ENCODE peak calls at places on chromosomes 1 and 21, in seven cellular contexts. A is A549, W is NCI-H1092 treated with DMSO at 0.1 percent for 48 hours, S is AG20443, I is GM23248, V is NCI-H526 treated with DMSO at 0.1 percent for 48 hours, R is adipocyte. H is an unnamed sample.

GRCh38 chr1:241507189-241507820 is 12.2 kb downstream of the FH start:
- DNase-seq in R (peak; percentile 70), I (peak; percentile 49), V (no peak), S (peak; percentile 8), W (no peak), A (no peak), H (no peak)

GRCh38 chr1:9400425-9401079 is 107.9 kb downstream of the SPSB1 start:
- DNase-seq in V (no peak), W (no peak), I (no peak), A (peak; percentile 24), S (no peak), R (no peak), H (peak; percentile 19)

GRCh38 chr1:90707363-90707710 is 9.8 kb downstream of the BARHL2 start:
- DNase-seq in A (peak; percentile 27), I (peak; percentile 66), V (no peak), R (peak; percentile 51), S (peak; percentile 76), W (no peak), H (peak; percentile 75)

GRCh38 chr1:19665456-19666138 is 922 bp downstream of the HTR6 start:
- DNase-seq in A (no peak), S (no peak), W (no peak), V (no peak), I (peak; percentile 45), R (no peak), H (no peak)

GRCh38 chr1:24890861-24891260 is 39.2 kb downstream of the RUNX3 start:
- DNase-seq in I (no peak), S (no peak), W (no peak), R (no peak), A (no peak), V (no peak), H (no peak)

GRCh38 chr1:109566982-109567381 is 18.6 kb downstream of the GNAI3 start:
- DNase-seq in S (no peak), I (no peak), W (no peak), A (no peak), V (no peak), R (no peak), H (no peak)

GRCh38 chr1:185581961-185582725 is 152.0 kb upstream of the HMCN1 start:
- DNase-seq in A (no peak), R (no peak), V (no peak), I (peak; percentile 85), W (no peak), S (peak; percentile 13), H (no peak)

GRCh38 chr1:68600049-68600661 is 103.3 kb upstream of the DEPDC1 start:
- DNase-seq in W (no peak), R (peak; percentile 4), S (peak; percentile 20), A (peak; percentile 0), V (peak; percentile 22), I (peak; percentile 40), H (peak; percentile 40)

GRCh38 chr1:89810880-89811279 is 10.0 kb upstream of the LRRC8D start:
- DNase-seq in V (no peak), R (peak; percentile 19), S (no peak), A (no peak), W (no peak), I (peak; percentile 7), H (no peak)

GRCh38 chr1:79497193-79497773 is 490.8 kb upstream of the ADGRL4 start:
- DNase-seq in I (peak; percentile 59), V (peak; percentile 52), A (peak; percentile 20), W (no peak), S (peak; percentile 48), R (peak; percentile 79), H (peak; percentile 65)

GRCh38 chr1:93079685-93080141 is 630 bp downstream of the MTF2 start:
- DNase-seq in W (peak; percentile 39), V (no peak), S (peak; percentile 18), R (peak; percentile 40), A (no peak), I (peak; percentile 49), H (peak; percentile 21)

GRCh38 chr1:205597691-205598314 is 34.0 kb downstream of the ELK4 start:
- DNase-seq in V (no peak), W (peak; percentile 62), I (no peak), S (no peak), R (peak; percentile 23), A (no peak), H (no peak)

GRCh38 chr1:243343970-243344749 is 88.3 kb downstream of the SDCCAG8 start:
- DNase-seq in V (peak; percentile 29), S (peak; percentile 46), A (peak; percentile 51), R (peak; percentile 81), W (peak; percentile 72), I (peak; percentile 65), H (peak; percentile 6)

GRCh38 chr21:25555492-25555891 is 51.8 kb downstream of the MRPL39 start:
- DNase-seq in W (no peak), A (no peak), V (no peak), S (no peak), I (no peak), R (no peak), H (no peak)

GRCh38 chr1:87279201-87279860 is 49.3 kb upstream of the LMO4 start:
- DNase-seq in S (peak; percentile 52), W (no peak), A (no peak), R (no peak), V (no peak), I (peak; percentile 83), H (no peak)

GRCh38 chr1:24906760-24907490 is 23.2 kb downstream of the RUNX3 start:
- DNase-seq in R (no peak), A (no peak), V (no peak), S (no peak), W (no peak), I (no peak), H (no peak)

GRCh38 chr1:164838786-164839185 is 279.8 kb downstream of the PBX1 start:
- DNase-seq in S (no peak), V (no peak), A (no peak), W (no peak), I (no peak), R (no peak), H (no peak)

GRCh38 chr1:29698033-29698432 is 461.7 kb downstream of the PTPRU start:
- DNase-seq in S (peak; percentile 88), W (no peak), V (no peak), R (peak; percentile 77), I (peak; percentile 83), A (peak; percentile 36), H (peak; percentile 67)

GRCh38 chr1:168734946-168735345 is 5.9 kb upstream of the DPT start:
- DNase-seq in I (no peak), R (no peak), S (no peak), V (no peak), W (no peak), A (no peak), H (no peak)

GRCh38 chr21:15754640-15755039 is 24.9 kb downstream of the USP25 start:
- DNase-seq in V (no peak), R (peak; percentile 58), S (no peak), I (peak; percentile 61), W (no peak), A (peak; percentile 69), H (no peak)

GRCh38 chr1:1901641-1902294 is 10.9 kb upstream of the GNB1 start:
- DNase-seq in A (no peak), W (no peak), S (no peak), R (no peak), V (no peak), I (no peak), H (no peak)

GRCh38 chr1:32972814-32973428 is 8.3 kb upstream of the RNF19B start:
- DNase-seq in W (peak; percentile 87), V (peak; percentile 70), I (peak; percentile 63), A (no peak), S (peak; percentile 66), R (peak; percentile 69), H (peak; percentile 67)

GRCh38 chr1:213986020-213986924 is 1.5 kb upstream of the PROX1 start:
- DNase-seq in A (no peak), R (peak; percentile 12), W (peak; percentile 31), I (no peak), S (no peak), V (peak; percentile 14), H (no peak)

GRCh38 chr1:8025671-8026144 is 401 bp downstream of the ERRFI1 start:
- DNase-seq in S (no peak), V (no peak), R (no peak), I (peak; percentile 53), A (no peak), W (peak; percentile 55), H (no peak)

GRCh38 chr1:233140519-233140918 is 155.0 kb downstream of the PCNX2 start:
- DNase-seq in I (no peak), S (no peak), W (no peak), A (no peak), R (peak; percentile 17), V (no peak), H (no peak)

GRCh38 chr1:6150006-6150938 is 29.8 kb downstream of the CHD5 start:
- DNase-seq in R (no peak), I (no peak), W (no peak), S (no peak), A (no peak), V (no peak), H (no peak)

GRCh38 chr1:157092831-157093230 is 6.8 kb downstream of the ETV3L start:
- DNase-seq in S (no peak), I (no peak), W (no peak), A (no peak), V (no peak), R (no peak), H (no peak)

GRCh38 chr1:15617874-15618684 is 821 bp downstream of the DDI2 start:
- DNase-seq in W (peak; percentile 31), S (peak; percentile 24), R (peak; percentile 50), V (peak; percentile 30), A (no peak), I (peak; percentile 50), H (peak; percentile 9)

GRCh38 chr1:46599044-46599970 is 4.8 kb downstream of the MKNK1 start:
- DNase-seq in R (no peak), I (no peak), V (no peak), A (no peak), W (no peak), S (no peak), H (no peak)

GRCh38 chr1:46528297-46528955 is 23.0 kb downstream of the KNCN start:
- DNase-seq in I (peak; percentile 33), W (no peak), S (peak; percentile 48), R (peak; percentile 32), A (no peak), V (no peak), H (no peak)

GRCh38 chr1:37734629-37735591 is 30.0 kb downstream of the EPHA10 start:
- DNase-seq in R (no peak), V (no peak), A (no peak), S (no peak), I (no peak), W (no peak), H (no peak)

H was measured in Calu3.